ENCODE peak calls at places on chromosome 13, in four cellular contexts. One of them, this sample, is unnamed.

GRCh38 chr13:113991191-113991669 is 17.4 kb upstream of the C13orf46 start:
- DNase-seq in K562: no peak
- DNase-seq in HCT116: no peak
- DNase-seq in HepG2: no peak
- DNase-seq in this sample: peak; percentile 80

GRCh38 chr13:99542788-99543406 is 41.6 kb downstream of the TM9SF2 start:
- DNase-seq in HCT116: no peak
- DNase-seq in K562: no peak
- DNase-seq in HepG2: no peak
- DNase-seq in this sample: no peak

GRCh38 chr13:49954674-49955455 is 18.7 kb upstream of the SPRYD7 start:
- DNase-seq in K562: no peak
- DNase-seq in HepG2: no peak
- DNase-seq in HCT116: no peak
- DNase-seq in this sample: no peak

GRCh38 chr13:28140433-28141125 is 2.2 kb downstream of the PAN3 start:
- DNase-seq in HCT116: no peak
- DNase-seq in HepG2: no peak
- DNase-seq in K562: no peak
- DNase-seq in this sample: no peak

GRCh38 chr13:103006706-103007426 is 59.4 kb downstream of the SLC10A2 start:
- DNase-seq in HepG2: no peak
- DNase-seq in HCT116: no peak
- DNase-seq in K562: no peak
- DNase-seq in this sample: no peak

GRCh38 chr13:75761373-75761772 is 125.2 kb downstream of the LMO7 start:
- DNase-seq in HCT116: no peak
- DNase-seq in K562: no peak
- DNase-seq in HepG2: no peak
- DNase-seq in this sample: no peak

GRCh38 chr13:74325106-74325505 is 190.9 kb upstream of the KLF12 start:
- DNase-seq in HCT116: no peak
- DNase-seq in K562: no peak
- DNase-seq in HepG2: peak; percentile 53
- DNase-seq in this sample: peak; percentile 39

GRCh38 chr13:110185696-110186095 is 121.3 kb downstream of the COL4A1 start:
- DNase-seq in HCT116: no peak
- DNase-seq in K562: no peak
- DNase-seq in HepG2: no peak
- DNase-seq in this sample: no peak

GRCh38 chr13:34462843-34463242 is 479.2 kb upstream of the NBEA start:
- DNase-seq in K562: no peak
- DNase-seq in HepG2: no peak
- DNase-seq in HCT116: peak; percentile 51
- DNase-seq in this sample: no peak

GRCh38 chr13:99558570-99559180 is 57.4 kb downstream of the TM9SF2 start:
- DNase-seq in HepG2: peak; percentile 54
- DNase-seq in HCT116: no peak
- DNase-seq in K562: no peak
- DNase-seq in this sample: no peak

GRCh38 chr13:111844222-111844671 is 222.7 kb upstream of the SOX1 start:
- DNase-seq in HepG2: no peak
- DNase-seq in HCT116: no peak
- DNase-seq in K562: no peak
- DNase-seq in this sample: no peak
- TF ChIP-seq ELF1 in HepG2: no peak
- TF ChIP-seq ELF1 in HCT116: no peak
- TF ChIP-seq ELF1 in K562: no peak
- TF ChIP-seq ELF1 in this sample: no peak

DNA sequence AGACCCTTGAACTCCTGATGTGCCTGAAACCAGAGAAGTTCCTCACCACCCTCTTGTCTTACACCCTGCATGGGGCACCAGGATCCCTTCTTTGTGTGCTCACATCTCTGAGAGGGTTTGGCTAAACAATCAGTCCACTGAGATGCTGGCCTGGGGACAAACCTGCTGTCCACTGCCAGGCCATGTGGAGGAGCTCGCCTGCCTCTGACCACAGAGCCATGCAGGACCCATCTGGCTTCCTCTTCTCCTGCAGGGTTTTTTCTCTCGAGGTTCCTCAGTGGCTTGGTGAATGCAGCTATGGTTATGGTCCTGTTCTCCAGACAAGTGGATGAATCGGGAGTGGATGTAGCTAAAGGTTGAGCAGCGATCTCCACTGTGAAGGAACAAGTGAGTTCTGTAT is 49.1 kb upstream of the MEDAG start:
- DNase-seq in K562: no peak
- DNase-seq in HepG2: no peak
- DNase-seq in HCT116: no peak
- DNase-seq in this sample: no peak
- TF ChIP-seq CTCF in K562: no peak
- TF ChIP-seq CTCF in HepG2: peak; percentile 46
- TF ChIP-seq CTCF in HCT116: no peak
- TF ChIP-seq CTCF in this sample: no peak

GRCh38 chr13:30105381-30105780 is 202.0 kb downstream of the KATNAL1 start:
- DNase-seq in K562: no peak
- DNase-seq in HCT116: no peak
- DNase-seq in HepG2: no peak
- DNase-seq in this sample: no peak

GRCh38 chr13:30107536-30108136 is 199.7 kb downstream of the KATNAL1 start:
- DNase-seq in HepG2: no peak
- DNase-seq in HCT116: no peak
- DNase-seq in K562: no peak
- DNase-seq in this sample: no peak

GRCh38 chr13:30107126-30107525 is 200.2 kb downstream of the KATNAL1 start:
- DNase-seq in HCT116: no peak
- DNase-seq in HepG2: no peak
- DNase-seq in K562: no peak
- DNase-seq in this sample: no peak

GRCh38 chr13:30108216-30108912 is 199.0 kb downstream of the KATNAL1 start:
- DNase-seq in HCT116: no peak
- DNase-seq in K562: no peak
- DNase-seq in HepG2: no peak
- DNase-seq in this sample: no peak

DNA sequence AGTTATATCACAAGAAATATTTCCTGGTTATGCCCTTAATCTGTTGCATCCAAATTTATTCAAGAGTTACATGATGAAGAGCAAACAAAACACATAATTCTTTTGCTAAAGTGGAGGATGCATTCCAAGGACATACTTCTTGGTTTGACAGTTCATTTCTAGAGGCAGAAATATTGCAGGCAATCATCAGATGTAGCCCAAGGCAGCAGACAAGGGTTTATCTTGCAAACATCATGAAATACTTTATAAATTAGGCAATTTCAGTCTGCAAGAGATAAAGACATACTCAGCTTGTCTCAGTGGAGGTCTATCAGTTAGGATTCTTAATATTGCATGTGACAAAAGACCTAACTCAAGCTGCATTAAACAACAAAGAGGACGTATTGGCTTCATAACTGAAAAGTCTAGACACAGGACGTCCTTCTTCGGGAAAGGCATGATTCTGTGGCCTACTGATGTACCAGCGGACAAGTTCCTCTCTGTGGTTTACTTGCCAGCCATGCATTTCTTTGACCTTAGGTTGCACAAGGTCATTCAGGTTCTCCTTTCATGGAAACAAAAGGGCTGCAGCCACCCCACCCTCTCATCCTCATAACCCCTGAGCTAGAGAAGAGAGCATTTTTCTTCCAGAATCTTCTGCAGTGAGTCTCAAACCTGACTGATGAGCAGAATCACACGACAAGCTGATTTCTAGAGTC is 204.0 kb downstream of the KATNAL1 start:
- DNase-seq in K562: no peak
- DNase-seq in HCT116: no peak
- DNase-seq in HepG2: no peak
- DNase-seq in this sample: no peak
- TF ChIP-seq ELF1 in K562: no peak
- TF ChIP-seq ELF1 in HCT116: no peak
- TF ChIP-seq ELF1 in HepG2: no peak
- TF ChIP-seq ELF1 in this sample: no peak

GRCh38 chr13:52399708-52400107 is 6.3 kb downstream of the THSD1 start:
- DNase-seq in HepG2: peak; percentile 12
- DNase-seq in HCT116: no peak
- DNase-seq in K562: no peak
- DNase-seq in this sample: no peak
- TF ChIP-seq CTCF in HepG2: peak; percentile 5
- TF ChIP-seq CTCF in HCT116: no peak
- TF ChIP-seq CTCF in K562: no peak
- TF ChIP-seq CTCF in this sample: peak; percentile 16

DNA sequence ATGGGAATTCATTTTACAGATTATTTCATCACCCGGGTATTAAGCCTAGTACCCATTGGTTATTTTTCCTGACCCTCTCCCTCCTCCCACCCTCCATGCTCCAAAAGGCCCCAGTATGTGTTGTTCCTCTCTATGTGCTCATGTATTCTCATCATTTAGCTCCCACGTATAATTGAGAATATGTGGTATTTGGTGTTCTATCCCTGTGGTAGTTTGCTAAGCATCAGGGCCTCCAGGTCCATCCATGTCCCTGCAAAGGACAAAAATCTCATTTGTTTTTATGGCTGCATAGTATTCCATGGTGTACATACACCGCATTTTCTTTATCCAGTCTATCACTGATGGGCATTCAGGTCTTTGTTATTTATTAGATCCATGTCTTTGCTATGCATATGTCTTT is 894.1 kb upstream of the MIR17HG start:
- DNase-seq in HCT116: no peak
- DNase-seq in K562: no peak
- DNase-seq in HepG2: no peak
- DNase-seq in this sample: no peak
- TF ChIP-seq ELF1 in HCT116: no peak
- TF ChIP-seq ELF1 in K562: no peak
- TF ChIP-seq ELF1 in HepG2: no peak
- TF ChIP-seq ELF1 in this sample: no peak

GRCh38 chr13:79407349-79407979 is 1.4 kb upstream of the RBM26 start:
- DNase-seq in K562: no peak
- DNase-seq in HepG2: no peak
- DNase-seq in HCT116: no peak
- DNase-seq in this sample: no peak

GRCh38 chr13:79406597-79406908 is 498 bp upstream of the RBM26 start:
- DNase-seq in HCT116: no peak
- DNase-seq in K562: no peak
- DNase-seq in HepG2: no peak
- DNase-seq in this sample: no peak

GRCh38 chr13:79404985-79405384 is 1.1 kb downstream of the RBM26 start:
- DNase-seq in K562: no peak
- DNase-seq in HCT116: no peak
- DNase-seq in HepG2: no peak
- DNase-seq in this sample: no peak

GRCh38 chr13:79405501-79405830 is 589 bp downstream of the RBM26 start:
- DNase-seq in HCT116: no peak
- DNase-seq in HepG2: no peak
- DNase-seq in K562: no peak
- DNase-seq in this sample: no peak

GRCh38 chr13:79405831-79406596 is at the start of gene RBM26:
- DNase-seq in HCT116: peak; percentile 91
- DNase-seq in HepG2: peak; percentile 91
- DNase-seq in K562: peak; percentile 80
- DNase-seq in this sample: peak; percentile 97
- TF ChIP-seq CTCF in HCT116: no peak
- TF ChIP-seq CTCF in HepG2: peak; percentile 18
- TF ChIP-seq CTCF in K562: no peak
- TF ChIP-seq CTCF in this sample: peak; percentile 26

GRCh38 chr13:77448689-77449088 is 86.8 kb upstream of the SCEL start:
- DNase-seq in HCT116: no peak
- DNase-seq in K562: no peak
- DNase-seq in HepG2: no peak
- DNase-seq in this sample: no peak
- TF ChIP-seq ELF1 in HCT116: no peak
- TF ChIP-seq ELF1 in K562: no peak
- TF ChIP-seq ELF1 in HepG2: no peak
- TF ChIP-seq ELF1 in this sample: no peak

This sample was measured in SK-N-SH.